ENCODE peak calls at places on chromosome 19, in six cellular contexts. One of them, this sample, is unnamed.

GRCh38 chr19:27741236-27741635 is 1471.7 kb downstream of the UQCRFS1 start:
- DNase-seq in dorsolateral prefrontal cortex: no peak
- DNase-seq in cardiac fibroblast: no peak
- DNase-seq in AG10803: no peak
- DNase-seq in left ventricle myocardium inferior: no peak
- DNase-seq in CD4-positive, alpha-beta T cell: no peak
- DNase-seq in this sample: no peak

GRCh38 chr19:51366999-51367564 is 894 bp upstream of the ETFB start:
- DNase-seq in CD4-positive, alpha-beta T cell: peak
- DNase-seq in AG10803: no peak
- DNase-seq in dorsolateral prefrontal cortex: peak
- DNase-seq in cardiac fibroblast: no peak
- DNase-seq in left ventricle myocardium inferior: peak
- DNase-seq in this sample: no peak

GRCh38 chr19:17281391-17282304 is at the start of gene ANKLE1:
- DNase-seq in cardiac fibroblast: no peak
- DNase-seq in AG10803: no peak
- DNase-seq in CD4-positive, alpha-beta T cell: peak
- DNase-seq in dorsolateral prefrontal cortex: peak
- DNase-seq in left ventricle myocardium inferior: peak
- DNase-seq in this sample: no peak

GRCh38 chr19:19068659-19069509 is 5.1 kb downstream of the SLC25A42 start:
- DNase-seq in dorsolateral prefrontal cortex: no peak
- DNase-seq in AG10803: no peak
- DNase-seq in CD4-positive, alpha-beta T cell: no peak
- DNase-seq in left ventricle myocardium inferior: no peak
- DNase-seq in cardiac fibroblast: no peak
- DNase-seq in this sample: no peak

GRCh38 chr19:41225238-41226052 is 6.4 kb downstream of the AXL start:
- DNase-seq in CD4-positive, alpha-beta T cell: no peak
- DNase-seq in AG10803: peak
- DNase-seq in left ventricle myocardium inferior: peak
- DNase-seq in cardiac fibroblast: peak
- DNase-seq in dorsolateral prefrontal cortex: peak
- DNase-seq in this sample: no peak

GRCh38 chr19:14006766-14007562 is 844 bp upstream of the RFX1 start:
- DNase-seq in left ventricle myocardium inferior: peak
- DNase-seq in dorsolateral prefrontal cortex: peak
- DNase-seq in CD4-positive, alpha-beta T cell: no peak
- DNase-seq in AG10803: no peak
- DNase-seq in cardiac fibroblast: no peak
- DNase-seq in this sample: peak

GRCh38 chr19:13095934-13096890 is 6.4 kb downstream of the LYL1 start:
- DNase-seq in cardiac fibroblast: no peak
- DNase-seq in CD4-positive, alpha-beta T cell: no peak
- DNase-seq in dorsolateral prefrontal cortex: no peak
- DNase-seq in AG10803: no peak
- DNase-seq in left ventricle myocardium inferior: no peak
- DNase-seq in this sample: no peak

GRCh38 chr19:19146000-19146608 is 7.8 kb upstream of the TMEM161A start:
- DNase-seq in AG10803: peak
- DNase-seq in dorsolateral prefrontal cortex: peak
- DNase-seq in CD4-positive, alpha-beta T cell: peak
- DNase-seq in left ventricle myocardium inferior: peak
- DNase-seq in cardiac fibroblast: peak
- DNase-seq in this sample: peak

GRCh38 chr19:41548954-41549688 is 26.8 kb upstream of the CEACAM21 start:
- DNase-seq in dorsolateral prefrontal cortex: no peak
- DNase-seq in CD4-positive, alpha-beta T cell: peak
- DNase-seq in left ventricle myocardium inferior: no peak
- DNase-seq in cardiac fibroblast: no peak
- DNase-seq in AG10803: no peak
- DNase-seq in this sample: no peak

GRCh38 chr19:8585894-8586750 is 8.9 kb upstream of the MYO1F start:
- DNase-seq in AG10803: peak
- DNase-seq in left ventricle myocardium inferior: peak
- DNase-seq in CD4-positive, alpha-beta T cell: peak
- DNase-seq in cardiac fibroblast: peak
- DNase-seq in dorsolateral prefrontal cortex: no peak
- DNase-seq in this sample: peak

GRCh38 chr19:10662384-10663251 is 8.5 kb downstream of the ILF3 start:
- DNase-seq in left ventricle myocardium inferior: no peak
- DNase-seq in cardiac fibroblast: peak
- DNase-seq in AG10803: peak
- DNase-seq in dorsolateral prefrontal cortex: no peak
- DNase-seq in CD4-positive, alpha-beta T cell: no peak
- DNase-seq in this sample: no peak

GRCh38 chr19:51256053-51256682 is 5.3 kb downstream of the SIGLECL1 start:
- DNase-seq in CD4-positive, alpha-beta T cell: no peak
- DNase-seq in cardiac fibroblast: no peak
- DNase-seq in AG10803: no peak
- DNase-seq in dorsolateral prefrontal cortex: no peak
- DNase-seq in left ventricle myocardium inferior: no peak
- DNase-seq in this sample: no peak

GRCh38 chr19:10817291-10818038 is 18.5 kb downstream of the TMED1 start:
- DNase-seq in cardiac fibroblast: peak
- DNase-seq in left ventricle myocardium inferior: no peak
- DNase-seq in dorsolateral prefrontal cortex: no peak
- DNase-seq in AG10803: peak
- DNase-seq in CD4-positive, alpha-beta T cell: no peak
- DNase-seq in this sample: peak

DNA sequence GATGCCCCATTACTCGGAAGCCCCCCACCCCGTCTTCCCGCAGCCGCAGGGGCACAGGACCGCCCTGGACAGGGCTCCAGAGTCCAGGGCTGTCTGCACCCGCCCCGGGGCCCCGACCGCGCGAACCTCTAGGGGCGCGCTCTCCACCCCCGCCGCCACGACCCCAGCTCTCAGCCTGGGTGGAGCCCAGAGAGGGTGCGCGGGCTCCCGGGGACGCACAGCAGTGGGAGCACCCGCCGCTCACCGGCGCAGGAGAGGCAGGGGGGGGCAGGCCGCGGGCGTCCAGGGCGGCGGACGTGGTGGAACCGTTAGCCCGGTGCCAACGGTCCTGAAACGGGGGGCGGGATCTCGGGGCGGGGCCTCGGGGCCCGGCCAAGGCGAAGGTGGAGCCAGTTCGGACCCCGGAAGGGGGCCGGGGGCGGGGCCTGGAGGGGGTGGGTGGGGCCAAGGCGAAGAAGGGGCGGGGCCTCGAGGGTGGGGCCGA is at the start of gene ATP8B3:
- DNase-seq in left ventricle myocardium inferior: no peak
- DNase-seq in dorsolateral prefrontal cortex: no peak
- DNase-seq in CD4-positive, alpha-beta T cell: peak
- DNase-seq in cardiac fibroblast: no peak
- DNase-seq in AG10803: no peak
- DNase-seq in this sample: no peak
- TF ChIP-seq CTCF in left ventricle myocardium inferior: peak
- TF ChIP-seq CTCF in dorsolateral prefrontal cortex: no peak
- TF ChIP-seq CTCF in CD4-positive, alpha-beta T cell: no peak
- TF ChIP-seq CTCF in cardiac fibroblast: no peak
- TF ChIP-seq CTCF in AG10803: no peak
- TF ChIP-seq CTCF in this sample: peak

GRCh38 chr19:49666120-49666444 is 349 bp downstream of the BCL2L12 start:
- DNase-seq in CD4-positive, alpha-beta T cell: no peak
- DNase-seq in left ventricle myocardium inferior: no peak
- DNase-seq in dorsolateral prefrontal cortex: no peak
- DNase-seq in cardiac fibroblast: no peak
- DNase-seq in AG10803: no peak
- DNase-seq in this sample: no peak
- TF ChIP-seq CTCF in CD4-positive, alpha-beta T cell: no peak
- TF ChIP-seq CTCF in left ventricle myocardium inferior: no peak
- TF ChIP-seq CTCF in dorsolateral prefrontal cortex: no peak
- TF ChIP-seq CTCF in cardiac fibroblast: no peak
- TF ChIP-seq CTCF in AG10803: no peak
- TF ChIP-seq CTCF in this sample: no peak

DNA sequence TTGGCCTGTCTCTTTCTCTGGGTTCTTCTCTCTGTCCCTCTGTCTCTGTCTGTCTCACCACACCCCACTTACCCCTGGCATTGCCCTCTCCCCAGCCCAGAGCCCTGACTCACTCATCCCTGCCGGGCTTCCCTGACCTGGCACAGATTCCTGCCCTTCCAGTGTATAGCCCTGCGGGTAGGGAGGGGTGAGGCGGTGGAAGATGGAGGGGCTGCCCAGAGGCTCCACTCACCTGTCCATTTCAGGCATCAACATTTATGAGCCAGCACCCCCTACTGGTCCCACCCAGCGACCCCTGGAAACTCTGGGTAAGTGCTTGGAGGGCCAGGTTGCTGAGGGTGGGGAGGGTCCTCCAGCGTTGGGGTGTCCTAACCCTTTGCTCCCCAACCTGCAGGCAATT is 1.0 kb downstream of the NCCRP1 start:
- DNase-seq in cardiac fibroblast: no peak
- DNase-seq in dorsolateral prefrontal cortex: no peak
- DNase-seq in left ventricle myocardium inferior: no peak
- DNase-seq in CD4-positive, alpha-beta T cell: no peak
- DNase-seq in AG10803: no peak
- DNase-seq in this sample: no peak
- TF ChIP-seq CTCF in cardiac fibroblast: no peak
- TF ChIP-seq CTCF in dorsolateral prefrontal cortex: no peak
- TF ChIP-seq CTCF in left ventricle myocardium inferior: no peak
- TF ChIP-seq CTCF in CD4-positive, alpha-beta T cell: no peak
- TF ChIP-seq CTCF in AG10803: no peak
- TF ChIP-seq CTCF in this sample: no peak

GRCh38 chr19:48750771-48751504 is 1.5 kb downstream of the FUT1 start:
- DNase-seq in CD4-positive, alpha-beta T cell: no peak
- DNase-seq in dorsolateral prefrontal cortex: no peak
- DNase-seq in AG10803: no peak
- DNase-seq in cardiac fibroblast: no peak
- DNase-seq in left ventricle myocardium inferior: no peak
- DNase-seq in this sample: no peak

GRCh38 chr19:48746738-48747575 is at the start of gene IZUMO1:
- DNase-seq in cardiac fibroblast: peak
- DNase-seq in left ventricle myocardium inferior: peak
- DNase-seq in dorsolateral prefrontal cortex: peak
- DNase-seq in AG10803: peak
- DNase-seq in CD4-positive, alpha-beta T cell: no peak
- DNase-seq in this sample: peak

GRCh38 chr19:48751835-48752510 is 468 bp downstream of the FUT1 start:
- DNase-seq in left ventricle myocardium inferior: no peak
- DNase-seq in CD4-positive, alpha-beta T cell: no peak
- DNase-seq in dorsolateral prefrontal cortex: no peak
- DNase-seq in cardiac fibroblast: no peak
- DNase-seq in AG10803: no peak
- DNase-seq in this sample: no peak

GRCh38 chr19:48750351-48750750 is 2.1 kb downstream of the FUT1 start:
- DNase-seq in dorsolateral prefrontal cortex: no peak
- DNase-seq in left ventricle myocardium inferior: no peak
- DNase-seq in cardiac fibroblast: no peak
- DNase-seq in CD4-positive, alpha-beta T cell: no peak
- DNase-seq in AG10803: no peak
- DNase-seq in this sample: no peak

DNA sequence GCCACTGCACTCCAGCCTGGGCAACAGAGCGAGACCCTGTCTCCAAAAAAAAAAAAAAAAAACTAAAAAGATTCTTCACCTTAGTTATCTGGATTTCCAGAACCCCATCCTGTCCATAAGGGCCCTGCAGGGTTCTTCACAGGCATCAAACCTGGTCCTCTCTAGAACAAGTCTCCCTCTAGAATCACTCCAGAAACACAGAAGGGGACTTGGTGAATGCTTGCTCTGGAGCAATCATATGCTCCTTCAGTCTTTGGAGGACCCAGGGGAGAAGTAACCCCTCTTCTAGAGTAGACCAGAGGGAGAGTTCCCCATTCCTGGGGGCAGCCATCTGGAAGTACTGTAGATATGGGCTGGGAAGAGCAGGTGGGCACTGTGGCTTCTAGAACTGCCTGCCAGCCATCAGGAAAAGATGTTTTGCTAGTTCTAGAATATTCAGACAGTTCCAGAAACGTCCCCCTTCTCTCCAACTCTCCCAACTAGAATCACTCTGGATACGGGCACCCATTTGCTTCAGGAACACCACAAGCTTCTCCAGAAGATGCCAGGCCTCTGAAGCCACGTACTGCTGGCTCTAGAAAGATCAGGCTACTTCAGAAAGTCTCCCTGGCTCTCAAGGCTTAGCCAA is 2.8 kb downstream of the FUT1 start:
- DNase-seq in CD4-positive, alpha-beta T cell: no peak
- DNase-seq in AG10803: no peak
- DNase-seq in dorsolateral prefrontal cortex: no peak
- DNase-seq in cardiac fibroblast: no peak
- DNase-seq in left ventricle myocardium inferior: no peak
- DNase-seq in this sample: no peak
- TF ChIP-seq CTCF in CD4-positive, alpha-beta T cell: no peak
- TF ChIP-seq CTCF in AG10803: no peak
- TF ChIP-seq CTCF in dorsolateral prefrontal cortex: no peak
- TF ChIP-seq CTCF in cardiac fibroblast: no peak
- TF ChIP-seq CTCF in left ventricle myocardium inferior: no peak
- TF ChIP-seq CTCF in this sample: no peak

DNA sequence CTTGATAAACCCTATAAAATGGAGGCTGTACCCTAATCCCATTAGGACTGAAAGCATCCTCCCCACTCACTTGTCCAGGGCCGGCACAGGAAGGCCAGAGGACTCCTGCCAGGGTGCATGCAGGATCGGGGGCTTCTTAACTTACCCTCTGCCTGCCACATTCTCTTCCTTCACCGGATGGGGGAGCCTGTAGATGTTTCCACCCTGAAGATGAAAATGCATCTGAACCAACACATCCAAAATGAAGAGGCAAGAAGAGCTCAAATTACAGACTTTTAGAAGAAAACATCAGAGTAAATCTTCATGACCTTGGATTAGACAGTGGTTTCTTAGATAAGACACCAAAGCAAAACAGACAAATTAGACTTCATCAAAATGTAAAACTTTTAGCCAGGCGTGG is 25.9 kb upstream of the NAPA start:
- DNase-seq in AG10803: peak
- DNase-seq in CD4-positive, alpha-beta T cell: no peak
- DNase-seq in dorsolateral prefrontal cortex: no peak
- DNase-seq in left ventricle myocardium inferior: no peak
- DNase-seq in cardiac fibroblast: peak
- DNase-seq in this sample: no peak
- TF ChIP-seq CTCF in AG10803: peak
- TF ChIP-seq CTCF in CD4-positive, alpha-beta T cell: no peak
- TF ChIP-seq CTCF in dorsolateral prefrontal cortex: no peak
- TF ChIP-seq CTCF in left ventricle myocardium inferior: peak
- TF ChIP-seq CTCF in cardiac fibroblast: peak
- TF ChIP-seq CTCF in this sample: no peak

DNA sequence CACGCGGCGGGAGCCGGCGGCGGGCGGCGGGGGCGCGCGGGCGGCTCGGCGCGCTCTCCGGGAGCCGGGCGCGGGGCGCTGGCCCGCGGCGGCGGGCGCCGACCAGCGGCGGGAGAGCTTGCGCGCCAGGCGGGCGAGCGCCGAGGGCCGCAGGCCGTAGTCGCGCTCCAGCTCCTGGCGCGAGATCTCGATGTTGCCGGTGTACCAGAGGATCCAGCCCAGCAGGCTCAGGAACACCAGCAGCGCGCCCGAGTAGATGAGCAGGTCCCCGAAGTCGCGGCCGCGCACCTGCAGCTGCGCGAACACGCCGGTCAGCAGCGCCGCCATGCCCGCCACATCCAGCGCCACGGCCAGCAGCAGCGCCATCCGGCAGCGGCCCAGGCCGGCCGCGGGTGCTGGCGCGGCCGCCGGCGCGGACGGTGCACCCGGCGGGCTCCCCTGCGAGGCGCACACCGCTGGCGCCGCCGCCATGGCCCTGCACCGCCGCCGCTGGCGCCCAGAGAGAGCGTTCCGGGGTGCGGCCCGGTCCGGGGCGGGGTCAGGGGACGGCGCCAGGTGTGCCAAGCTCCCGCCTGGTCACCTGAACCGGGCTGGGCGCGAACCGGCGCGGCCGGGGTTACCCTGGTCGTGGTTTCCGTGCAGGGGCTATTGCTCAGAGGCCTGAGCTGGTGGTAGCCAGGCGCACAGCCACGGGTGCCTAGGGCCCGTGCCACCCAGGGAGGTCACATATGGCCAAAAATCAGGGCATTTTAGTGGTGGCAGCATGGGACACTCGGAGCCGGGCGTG is at the start of gene TMEM238:
- DNase-seq in AG10803: peak
- DNase-seq in CD4-positive, alpha-beta T cell: peak
- DNase-seq in cardiac fibroblast: peak
- DNase-seq in left ventricle myocardium inferior: peak
- DNase-seq in dorsolateral prefrontal cortex: no peak
- DNase-seq in this sample: no peak
- TF ChIP-seq CTCF in AG10803: no peak
- TF ChIP-seq CTCF in CD4-positive, alpha-beta T cell: no peak
- TF ChIP-seq CTCF in cardiac fibroblast: no peak
- TF ChIP-seq CTCF in left ventricle myocardium inferior: peak
- TF ChIP-seq CTCF in dorsolateral prefrontal cortex: peak
- TF ChIP-seq CTCF in this sample: no peak

This sample was measured in mesothelial cell of epicardium.